ENCODE peak calls at places on chromosomes 6 and 20, in seven cellular contexts. H is AG09319, D is anterior cingulate cortex, X is NCI-H226, A is neural crest cell, C is RPMI7951, F is globus pallidus. S is an unnamed sample.

GRCh38 chr20:58566981-58567380 is 51.8 kb upstream of the APCDD1L start:
- DNase-seq in A (no peak), H (no peak), F (no peak), X (no peak), C (no peak), D (no peak), S (no peak)

GRCh38 chr6:10721850-10722569 is 860 bp upstream of the TMEM14C start:
- DNase-seq in A (no peak), H (no peak), X (no peak), D (no peak), F (no peak), C (no peak), S (no peak)

GRCh38 chr20:56626367-56627121 is 2.6 kb upstream of the TFAP2C start:
- DNase-seq in H (no peak), A (peak; percentile 39), X (no peak), D (no peak), C (no peak), F (no peak), S (no peak)

GRCh38 chr6:129555206-129555832 is 154.7 kb downstream of the ARHGAP18 start:
- DNase-seq in D (no peak), X (peak; percentile 68), A (no peak), C (no peak), F (no peak), H (no peak), S (no peak)

GRCh38 chr6:138682722-138683521 is 90.6 kb upstream of the CCDC28A start:
- DNase-seq in C (peak; percentile 90), X (peak; percentile 64), F (no peak), H (no peak), D (no peak), A (no peak), S (peak; percentile 87)

GRCh38 chr20:38231786-38232130 is 28.8 kb downstream of the KIAA1755 start:
- DNase-seq in F (no peak), H (no peak), X (no peak), C (peak; percentile 48), D (no peak), A (no peak), S (no peak)

GRCh38 chr20:51513545-51513944 is 29.0 kb downstream of the NFATC2 start:
- DNase-seq in A (no peak), D (no peak), X (no peak), H (no peak), F (no peak), C (no peak), S (no peak)

GRCh38 chr20:1440024-1440423 is 26.6 kb downstream of the NSFL1C start:
- DNase-seq in D (no peak), X (no peak), C (peak; percentile 42), A (no peak), F (no peak), H (no peak), S (no peak)

GRCh38 chr6:42091718-42092023 is 41.3 kb downstream of the TAF8 start:
- DNase-seq in C (no peak), F (no peak), A (no peak), H (no peak), D (no peak), X (no peak), S (no peak)

GRCh38 chr20:33113387-33113908 is 34.0 kb downstream of the BPIFB4 start:
- DNase-seq in F (no peak), H (no peak), X (no peak), D (no peak), C (no peak), A (no peak), S (no peak)

GRCh38 chr6:80477591-80478370 is 371.3 kb downstream of the BCKDHB start:
- DNase-seq in C (no peak), H (no peak), A (no peak), D (no peak), X (no peak), F (no peak), S (no peak)

GRCh38 chr6:80126657-80127350 is 20.3 kb downstream of the BCKDHB start:
- DNase-seq in H (no peak), A (no peak), D (no peak), X (no peak), C (no peak), F (no peak), S (no peak)

GRCh38 chr6:73234732-73235131 is 9.4 kb upstream of the KHDC1L start:
- DNase-seq in A (no peak), C (peak; percentile 35), D (no peak), X (peak; percentile 73), H (peak; percentile 47), F (no peak), S (no peak)

GRCh38 chr20:56202493-56203077 is 45.9 kb upstream of the MC3R start:
- DNase-seq in H (no peak), F (no peak), X (no peak), A (no peak), C (peak; percentile 48), D (no peak), S (no peak)

GRCh38 chr6:79737172-79737571 is 106.0 kb downstream of the SH3BGRL2 start:
- DNase-seq in C (peak; percentile 26), F (peak; percentile 11), A (no peak), D (no peak), H (no peak), X (no peak), S (peak; percentile 82)

GRCh38 chr20:50968289-50968688 is 9.7 kb downstream of the MOCS3 start:
- DNase-seq in H (no peak), C (no peak), X (no peak), F (no peak), D (no peak), A (no peak), S (no peak)

GRCh38 chr20:12012241-12013222 is 94.8 kb downstream of the BTBD3 start:
- DNase-seq in H (no peak), A (peak; percentile 8), C (peak; percentile 11), X (no peak), D (no peak), F (peak; percentile 63), S (peak; percentile 29)

GRCh38 chr6:3899970-3900439 is 50.8 kb downstream of the FAM50B start:
- DNase-seq in A (no peak), F (no peak), H (no peak), X (no peak), C (no peak), D (no peak), S (no peak)

GRCh38 chr6:100620085-100620484 is 155.4 kb upstream of the SIM1 start:
- DNase-seq in D (no peak), X (peak; percentile 62), A (no peak), C (peak; percentile 79), F (no peak), H (no peak), S (no peak)

GRCh38 chr6:159249752-159250151 is 80.6 kb downstream of the FNDC1 start:
- DNase-seq in X (no peak), A (no peak), H (no peak), D (no peak), C (no peak), F (no peak), S (no peak)

GRCh38 chr6:125114248-125114858 is 39.2 kb upstream of the TPD52L1 start:
- DNase-seq in C (peak; percentile 52), A (peak; percentile 31), X (no peak), D (no peak), F (peak; percentile 75), H (no peak), S (peak; percentile 48)

GRCh38 chr6:6556738-6557503 is 31.6 kb upstream of the LY86 start:
- DNase-seq in D (no peak), A (peak; percentile 48), H (no peak), F (no peak), C (peak; percentile 19), X (no peak), S (peak; percentile 33)

GRCh38 chr6:133549252-133549925 is 308.2 kb downstream of the EYA4 start:
- DNase-seq in A (peak; percentile 13), X (no peak), C (no peak), D (no peak), F (no peak), H (no peak), S (no peak)

GRCh38 chr20:63574156-63574828 is at the start of gene HELZ2:
- DNase-seq in F (no peak), H (no peak), X (peak; percentile 36), C (peak; percentile 79), A (peak; percentile 38), D (no peak), S (no peak)

GRCh38 chr6:45445364-45445748 is 67.6 kb upstream of the SUPT3H start:
- DNase-seq in A (no peak), D (no peak), F (no peak), X (no peak), H (no peak), C (no peak), S (no peak)

GRCh38 chr6:3228046-3228671 is 706 bp upstream of the TUBB2B start:
- DNase-seq in X (no peak), A (peak; percentile 76), H (no peak), D (no peak), F (no peak), C (no peak), S (no peak)

GRCh38 chr20:59055302-59055701 is 12.7 kb upstream of the PRELID3B start:
- DNase-seq in C (peak; percentile 33), A (no peak), X (peak; percentile 22), D (no peak), H (no peak), F (no peak), S (no peak)

GRCh38 chr6:40640591-40641293 is 53.6 kb upstream of the LRFN2 start:
- DNase-seq in X (no peak), H (no peak), C (peak; percentile 74), F (peak; percentile 30), A (peak; percentile 5), D (peak; percentile 1), S (no peak)

GRCh38 chr20:40803381-40803780 is 114.3 kb upstream of the MAFB start:
- DNase-seq in H (no peak), C (no peak), X (no peak), D (no peak), A (no peak), F (no peak), S (no peak)

GRCh38 chr6:118893095-118893881 is 664 bp upstream of the ASF1A start:
- DNase-seq in C (peak; percentile 71), A (no peak), D (no peak), X (peak; percentile 15), H (no peak), F (no peak), S (peak; percentile 83)

GRCh38 chr20:62358728-62359490 is 8.2 kb downstream of the LAMA5 start:
- DNase-seq in F (no peak), A (no peak), H (no peak), C (no peak), X (no peak), D (no peak), S (no peak)

GRCh38 chr6:11212625-11213024 is 19.8 kb downstream of the NEDD9 start:
- DNase-seq in C (peak; percentile 83), F (no peak), H (peak; percentile 63), X (peak; percentile 98), A (no peak), D (no peak), S (no peak)

GRCh38 chr6:144986271-144986670 is 701.1 kb downstream of the UTRN start:
- DNase-seq in C (no peak), A (no peak), H (no peak), X (no peak), D (no peak), F (no peak), S (no peak)

GRCh38 chr20:52102559-52102958 is 89.0 kb downstream of the ZFP64 start:
- DNase-seq in C (no peak), H (no peak), A (no peak), F (no peak), X (no peak), D (no peak), S (no peak)

GRCh38 chr6:40552926-40553325 is 34.2 kb downstream of the LRFN2 start:
- DNase-seq in H (no peak), C (no peak), A (no peak), D (no peak), X (no peak), F (no peak), S (no peak)

GRCh38 chr6:166639921-166640320 is 12.9 kb upstream of the RPS6KA2 start:
- DNase-seq in D (no peak), H (no peak), F (no peak), X (no peak), A (no peak), C (no peak), S (no peak)

GRCh38 chr6:142642651-142643050 is 302.3 kb downstream of the HIVEP2 start:
- DNase-seq in C (peak; percentile 31), X (no peak), H (no peak), F (no peak), D (no peak), A (no peak), S (no peak)

GRCh38 chr6:130843575-130844320 is 16.5 kb downstream of the SMLR1 start:
- DNase-seq in D (no peak), A (no peak), H (peak; percentile 11), X (peak; percentile 31), C (peak; percentile 39), F (peak; percentile 29), S (peak; percentile 18)

S was measured in G401.